ENCODE peak calls at places on chromosomes 3 and 15, in four cellular contexts. G is fibroblast of pulmonary artery, F is endothelial cell, I is lung. B is an unnamed sample.
A peak's percentile ranks its signal among the peaks of the same experiment; 100 is the strongest.

GRCh38 chr3:129176051-129176450 is 7.6 kb downstream of the CNBP start:
- DNase-seq in G (no peak), F (no peak), I (no peak), B (no peak)

GRCh38 chr3:5294360-5294759 is 106.9 kb downstream of the EDEM1 start:
- DNase-seq in G (no peak), F (no peak), I (no peak), B (peak; percentile 77)

GRCh38 chr15:90086868-90087268 is 15.4 kb downstream of the IDH2 start:
- DNase-seq in G (peak; percentile 61), F (peak; percentile 66), I (no peak), B (no peak)

GRCh38 chr3:46162975-46163550 is 45.0 kb downstream of the CCR1 start:
- DNase-seq in G (no peak), F (no peak), I (no peak), B (peak; percentile 16)

GRCh38 chr15:40982855-40983254 is 29.6 kb downstream of the CHAC1 start:
- DNase-seq in G (peak; percentile 84), F (peak; percentile 72), I (no peak), B (no peak)

GRCh38 chr3:98692787-98693473 is 70.2 kb upstream of the ST3GAL6 start:
- DNase-seq in G (peak; percentile 54), F (no peak), I (no peak), B (no peak)

GRCh38 chr3:79477242-79477641 is 290.6 kb downstream of the ROBO1 start:
- DNase-seq in G (no peak), F (no peak), I (no peak), B (no peak)

GRCh38 chr3:125481786-125482185 is 38.2 kb downstream of the SNX4 start:
- DNase-seq in G (no peak), F (no peak), I (no peak), B (no peak)

GRCh38 chr3:78912217-78912616 is 855.6 kb downstream of the ROBO1 start:
- DNase-seq in G (no peak), F (no peak), I (no peak), B (no peak)

GRCh38 chr3:191348098-191348497 is 17.8 kb upstream of the UTS2B start:
- DNase-seq in G (no peak), F (no peak), I (no peak), B (no peak)

GRCh38 chr3:176376531-176376930 is 820.8 kb downstream of the TBL1XR1 start:
- DNase-seq in G (no peak), F (no peak), I (no peak), B (no peak)

GRCh38 chr15:37837276-37837675 is 97.2 kb upstream of the TMCO5A start:
- DNase-seq in G (peak; percentile 61), F (no peak), I (no peak), B (no peak)

GRCh38 chr3:43206632-43207031 is 79.7 kb upstream of the SNRK start:
- DNase-seq in G (no peak), F (no peak), I (no peak), B (no peak)
- TF ChIP-seq CTCF in G (peak; percentile 1), F (no peak), I (no peak), B (no peak)

GRCh38 chr3:106765342-106765741 is 611.9 kb upstream of the CCDC54 start:
- DNase-seq in G (peak; percentile 97), F (no peak), I (no peak), B (peak; percentile 70)
- TF ChIP-seq CTCF in G (no peak), F (no peak), I (no peak), B (no peak)

GRCh38 chr3:144770813-144771400 is 799.3 kb downstream of the DIPK2A start:
- DNase-seq in G (peak; percentile 77), F (no peak), I (no peak), B (peak; percentile 7)
- TF ChIP-seq CTCF in G (peak; percentile 53), F (peak; percentile 47), I (no peak), B (peak; percentile 41)

GRCh38 chr3:60277376-60277800 is 973.9 kb downstream of the FHIT start:
- DNase-seq in G (no peak), F (no peak), I (no peak), B (no peak)
- TF ChIP-seq CTCF in G (no peak), F (no peak), I (no peak), B (no peak)

GRCh38 chr3:19046440-19046839 is 101.9 kb upstream of the KCNH8 start:
- DNase-seq in G (peak; percentile 3), F (no peak), I (no peak), B (no peak)
- TF ChIP-seq CTCF in G (no peak), F (no peak), I (no peak), B (no peak)